ENCODE peak calls at places on chromosome 21, in five cellular contexts. One of them, this sample, is unnamed.

GRCh38 chr21:14956826-14957225 is 108.0 kb downstream of the NRIP1 start:
- DNase-seq in fibroblast of pulmonary artery: peak
- DNase-seq in activated T-helper 1 cell treated with anti-CD3 and anti-CD28 coated beads, Interleukin-12 subunit alpha, Interleukin-12 subunit beta, Interleukin-2, Interleukin-4 antibody, amounts not matched to agents 30 ng/mL and 10 ng/mL and 1 ng/mL, durations not matched to agents 14 hours and 24 hours and 36 hours: no peak
- DNase-seq in kidney glomerular epithelial cell: peak
- DNase-seq in nucleus accumbens: no peak
- DNase-seq in this sample: peak

GRCh38 chr21:44437371-44437695 is 18.0 kb upstream of the LRRC3 start:
- DNase-seq in fibroblast of pulmonary artery: no peak
- DNase-seq in activated T-helper 1 cell treated with anti-CD3 and anti-CD28 coated beads, Interleukin-12 subunit alpha, Interleukin-12 subunit beta, Interleukin-2, Interleukin-4 antibody, amounts not matched to agents 30 ng/mL and 10 ng/mL and 1 ng/mL, durations not matched to agents 14 hours and 24 hours and 36 hours: no peak
- DNase-seq in kidney glomerular epithelial cell: no peak
- DNase-seq in nucleus accumbens: no peak
- DNase-seq in this sample: no peak

GRCh38 chr21:45560106-45561021 is 18.1 kb upstream of the SLC19A1 start:
- DNase-seq in fibroblast of pulmonary artery: no peak
- DNase-seq in activated T-helper 1 cell treated with anti-CD3 and anti-CD28 coated beads, Interleukin-12 subunit alpha, Interleukin-12 subunit beta, Interleukin-2, Interleukin-4 antibody, amounts not matched to agents 30 ng/mL and 10 ng/mL and 1 ng/mL, durations not matched to agents 14 hours and 24 hours and 36 hours: no peak
- DNase-seq in kidney glomerular epithelial cell: no peak
- DNase-seq in nucleus accumbens: no peak
- DNase-seq in this sample: no peak

GRCh38 chr21:45154511-45155508 is 80.4 kb downstream of the ADARB1 start:
- DNase-seq in fibroblast of pulmonary artery: peak
- DNase-seq in activated T-helper 1 cell treated with anti-CD3 and anti-CD28 coated beads, Interleukin-12 subunit alpha, Interleukin-12 subunit beta, Interleukin-2, Interleukin-4 antibody, amounts not matched to agents 30 ng/mL and 10 ng/mL and 1 ng/mL, durations not matched to agents 14 hours and 24 hours and 36 hours: peak
- DNase-seq in kidney glomerular epithelial cell: peak
- DNase-seq in nucleus accumbens: no peak
- DNase-seq in this sample: peak

GRCh38 chr21:40901690-40902089 is 54.7 kb upstream of the DSCAM start:
- DNase-seq in fibroblast of pulmonary artery: no peak
- DNase-seq in activated T-helper 1 cell treated with anti-CD3 and anti-CD28 coated beads, Interleukin-12 subunit alpha, Interleukin-12 subunit beta, Interleukin-2, Interleukin-4 antibody, amounts not matched to agents 30 ng/mL and 10 ng/mL and 1 ng/mL, durations not matched to agents 14 hours and 24 hours and 36 hours: no peak
- DNase-seq in kidney glomerular epithelial cell: no peak
- DNase-seq in nucleus accumbens: no peak
- DNase-seq in this sample: no peak

GRCh38 chr21:42036313-42036712 is 26.2 kb upstream of the ZBTB21 start:
- DNase-seq in fibroblast of pulmonary artery: no peak
- DNase-seq in activated T-helper 1 cell treated with anti-CD3 and anti-CD28 coated beads, Interleukin-12 subunit alpha, Interleukin-12 subunit beta, Interleukin-2, Interleukin-4 antibody, amounts not matched to agents 30 ng/mL and 10 ng/mL and 1 ng/mL, durations not matched to agents 14 hours and 24 hours and 36 hours: no peak
- DNase-seq in kidney glomerular epithelial cell: no peak
- DNase-seq in nucleus accumbens: no peak
- DNase-seq in this sample: no peak

GRCh38 chr21:28256420-28256831 is 736.3 kb downstream of the LTN1 start:
- DNase-seq in fibroblast of pulmonary artery: no peak
- DNase-seq in activated T-helper 1 cell treated with anti-CD3 and anti-CD28 coated beads, Interleukin-12 subunit alpha, Interleukin-12 subunit beta, Interleukin-2, Interleukin-4 antibody, amounts not matched to agents 30 ng/mL and 10 ng/mL and 1 ng/mL, durations not matched to agents 14 hours and 24 hours and 36 hours: no peak
- DNase-seq in kidney glomerular epithelial cell: peak
- DNase-seq in nucleus accumbens: no peak
- DNase-seq in this sample: peak

GRCh38 chr21:17930102-17930501 is 110.9 kb upstream of the C21orf91 start:
- DNase-seq in fibroblast of pulmonary artery: no peak
- DNase-seq in activated T-helper 1 cell treated with anti-CD3 and anti-CD28 coated beads, Interleukin-12 subunit alpha, Interleukin-12 subunit beta, Interleukin-2, Interleukin-4 antibody, amounts not matched to agents 30 ng/mL and 10 ng/mL and 1 ng/mL, durations not matched to agents 14 hours and 24 hours and 36 hours: no peak
- DNase-seq in kidney glomerular epithelial cell: no peak
- DNase-seq in nucleus accumbens: no peak
- DNase-seq in this sample: no peak

GRCh38 chr21:35256468-35256988 is 207.4 kb upstream of the RUNX1 start:
- DNase-seq in fibroblast of pulmonary artery: peak
- DNase-seq in activated T-helper 1 cell treated with anti-CD3 and anti-CD28 coated beads, Interleukin-12 subunit alpha, Interleukin-12 subunit beta, Interleukin-2, Interleukin-4 antibody, amounts not matched to agents 30 ng/mL and 10 ng/mL and 1 ng/mL, durations not matched to agents 14 hours and 24 hours and 36 hours: no peak
- DNase-seq in kidney glomerular epithelial cell: peak
- DNase-seq in nucleus accumbens: peak
- DNase-seq in this sample: peak

GRCh38 chr21:25895565-25896205 is 160.9 kb downstream of the GABPA start:
- DNase-seq in fibroblast of pulmonary artery: peak
- DNase-seq in activated T-helper 1 cell treated with anti-CD3 and anti-CD28 coated beads, Interleukin-12 subunit alpha, Interleukin-12 subunit beta, Interleukin-2, Interleukin-4 antibody, amounts not matched to agents 30 ng/mL and 10 ng/mL and 1 ng/mL, durations not matched to agents 14 hours and 24 hours and 36 hours: no peak
- DNase-seq in kidney glomerular epithelial cell: peak
- DNase-seq in nucleus accumbens: no peak
- DNase-seq in this sample: peak

GRCh38 chr21:39867198-39867650 is at the start of gene PCP4:
- DNase-seq in fibroblast of pulmonary artery: peak
- DNase-seq in activated T-helper 1 cell treated with anti-CD3 and anti-CD28 coated beads, Interleukin-12 subunit alpha, Interleukin-12 subunit beta, Interleukin-2, Interleukin-4 antibody, amounts not matched to agents 30 ng/mL and 10 ng/mL and 1 ng/mL, durations not matched to agents 14 hours and 24 hours and 36 hours: peak
- DNase-seq in kidney glomerular epithelial cell: peak
- DNase-seq in nucleus accumbens: peak
- DNase-seq in this sample: no peak

GRCh38 chr21:29501451-29501850 is 202.7 kb downstream of the BACH1 start:
- DNase-seq in fibroblast of pulmonary artery: peak
- DNase-seq in activated T-helper 1 cell treated with anti-CD3 and anti-CD28 coated beads, Interleukin-12 subunit alpha, Interleukin-12 subunit beta, Interleukin-2, Interleukin-4 antibody, amounts not matched to agents 30 ng/mL and 10 ng/mL and 1 ng/mL, durations not matched to agents 14 hours and 24 hours and 36 hours: no peak
- DNase-seq in kidney glomerular epithelial cell: no peak
- DNase-seq in nucleus accumbens: no peak
- DNase-seq in this sample: no peak

GRCh38 chr21:16418211-16418610 is 688.4 kb downstream of the USP25 start:
- DNase-seq in fibroblast of pulmonary artery: peak
- DNase-seq in activated T-helper 1 cell treated with anti-CD3 and anti-CD28 coated beads, Interleukin-12 subunit alpha, Interleukin-12 subunit beta, Interleukin-2, Interleukin-4 antibody, amounts not matched to agents 30 ng/mL and 10 ng/mL and 1 ng/mL, durations not matched to agents 14 hours and 24 hours and 36 hours: no peak
- DNase-seq in kidney glomerular epithelial cell: no peak
- DNase-seq in nucleus accumbens: no peak
- DNase-seq in this sample: no peak

GRCh38 chr21:34280389-34280795 is 83.4 kb upstream of the KCNE2 start:
- DNase-seq in fibroblast of pulmonary artery: peak
- DNase-seq in activated T-helper 1 cell treated with anti-CD3 and anti-CD28 coated beads, Interleukin-12 subunit alpha, Interleukin-12 subunit beta, Interleukin-2, Interleukin-4 antibody, amounts not matched to agents 30 ng/mL and 10 ng/mL and 1 ng/mL, durations not matched to agents 14 hours and 24 hours and 36 hours: no peak
- DNase-seq in kidney glomerular epithelial cell: no peak
- DNase-seq in nucleus accumbens: no peak
- DNase-seq in this sample: peak

GRCh38 chr21:46000182-46000730 is 18.7 kb downstream of the COL6A1 start:
- DNase-seq in fibroblast of pulmonary artery: no peak
- DNase-seq in activated T-helper 1 cell treated with anti-CD3 and anti-CD28 coated beads, Interleukin-12 subunit alpha, Interleukin-12 subunit beta, Interleukin-2, Interleukin-4 antibody, amounts not matched to agents 30 ng/mL and 10 ng/mL and 1 ng/mL, durations not matched to agents 14 hours and 24 hours and 36 hours: no peak
- DNase-seq in kidney glomerular epithelial cell: no peak
- DNase-seq in nucleus accumbens: no peak
- DNase-seq in this sample: no peak

GRCh38 chr21:45279446-45280177 is 8.1 kb downstream of the POFUT2 start:
- DNase-seq in fibroblast of pulmonary artery: no peak
- DNase-seq in activated T-helper 1 cell treated with anti-CD3 and anti-CD28 coated beads, Interleukin-12 subunit alpha, Interleukin-12 subunit beta, Interleukin-2, Interleukin-4 antibody, amounts not matched to agents 30 ng/mL and 10 ng/mL and 1 ng/mL, durations not matched to agents 14 hours and 24 hours and 36 hours: no peak
- DNase-seq in kidney glomerular epithelial cell: no peak
- DNase-seq in nucleus accumbens: no peak
- DNase-seq in this sample: no peak

GRCh38 chr21:38273745-38274544 is 17.2 kb downstream of the KCNJ15 start:
- DNase-seq in fibroblast of pulmonary artery: no peak
- DNase-seq in activated T-helper 1 cell treated with anti-CD3 and anti-CD28 coated beads, Interleukin-12 subunit alpha, Interleukin-12 subunit beta, Interleukin-2, Interleukin-4 antibody, amounts not matched to agents 30 ng/mL and 10 ng/mL and 1 ng/mL, durations not matched to agents 14 hours and 24 hours and 36 hours: no peak
- DNase-seq in kidney glomerular epithelial cell: no peak
- DNase-seq in nucleus accumbens: no peak
- DNase-seq in this sample: no peak

GRCh38 chr21:45478816-45479669 is 63.2 kb downstream of the SLC19A1 start:
- DNase-seq in fibroblast of pulmonary artery: no peak
- DNase-seq in activated T-helper 1 cell treated with anti-CD3 and anti-CD28 coated beads, Interleukin-12 subunit alpha, Interleukin-12 subunit beta, Interleukin-2, Interleukin-4 antibody, amounts not matched to agents 30 ng/mL and 10 ng/mL and 1 ng/mL, durations not matched to agents 14 hours and 24 hours and 36 hours: no peak
- DNase-seq in kidney glomerular epithelial cell: no peak
- DNase-seq in nucleus accumbens: no peak
- DNase-seq in this sample: no peak

GRCh38 chr21:34890258-34890723 is 158.8 kb downstream of the RUNX1 start:
- DNase-seq in fibroblast of pulmonary artery: no peak
- DNase-seq in activated T-helper 1 cell treated with anti-CD3 and anti-CD28 coated beads, Interleukin-12 subunit alpha, Interleukin-12 subunit beta, Interleukin-2, Interleukin-4 antibody, amounts not matched to agents 30 ng/mL and 10 ng/mL and 1 ng/mL, durations not matched to agents 14 hours and 24 hours and 36 hours: no peak
- DNase-seq in kidney glomerular epithelial cell: no peak
- DNase-seq in nucleus accumbens: no peak
- DNase-seq in this sample: no peak

GRCh38 chr21:26001356-26001755 is 169.2 kb downstream of the APP start:
- DNase-seq in fibroblast of pulmonary artery: no peak
- DNase-seq in activated T-helper 1 cell treated with anti-CD3 and anti-CD28 coated beads, Interleukin-12 subunit alpha, Interleukin-12 subunit beta, Interleukin-2, Interleukin-4 antibody, amounts not matched to agents 30 ng/mL and 10 ng/mL and 1 ng/mL, durations not matched to agents 14 hours and 24 hours and 36 hours: no peak
- DNase-seq in kidney glomerular epithelial cell: no peak
- DNase-seq in nucleus accumbens: no peak
- DNase-seq in this sample: no peak

GRCh38 chr21:17402885-17403477 is 109.9 kb upstream of the CXADR start:
- DNase-seq in fibroblast of pulmonary artery: peak
- DNase-seq in activated T-helper 1 cell treated with anti-CD3 and anti-CD28 coated beads, Interleukin-12 subunit alpha, Interleukin-12 subunit beta, Interleukin-2, Interleukin-4 antibody, amounts not matched to agents 30 ng/mL and 10 ng/mL and 1 ng/mL, durations not matched to agents 14 hours and 24 hours and 36 hours: no peak
- DNase-seq in kidney glomerular epithelial cell: no peak
- DNase-seq in nucleus accumbens: no peak
- DNase-seq in this sample: peak

GRCh38 chr21:26845066-26845749 is at the start of gene ADAMTS1:
- DNase-seq in fibroblast of pulmonary artery: peak
- DNase-seq in activated T-helper 1 cell treated with anti-CD3 and anti-CD28 coated beads, Interleukin-12 subunit alpha, Interleukin-12 subunit beta, Interleukin-2, Interleukin-4 antibody, amounts not matched to agents 30 ng/mL and 10 ng/mL and 1 ng/mL, durations not matched to agents 14 hours and 24 hours and 36 hours: no peak
- DNase-seq in kidney glomerular epithelial cell: peak
- DNase-seq in nucleus accumbens: peak
- DNase-seq in this sample: peak

GRCh38 chr21:17784604-17785402 is 34.4 kb downstream of the C21orf91 start:
- DNase-seq in fibroblast of pulmonary artery: no peak
- DNase-seq in activated T-helper 1 cell treated with anti-CD3 and anti-CD28 coated beads, Interleukin-12 subunit alpha, Interleukin-12 subunit beta, Interleukin-2, Interleukin-4 antibody, amounts not matched to agents 30 ng/mL and 10 ng/mL and 1 ng/mL, durations not matched to agents 14 hours and 24 hours and 36 hours: no peak
- DNase-seq in kidney glomerular epithelial cell: no peak
- DNase-seq in nucleus accumbens: no peak
- DNase-seq in this sample: no peak